ENCODE peak calls at places on chromosomes 12 and 14, in nine cellular contexts. T is fibroblast of lung, M is HCT116, S is type B pancreatic cell, I is astrocyte of the cerebellum, A is breast epithelium, U is tibial artery, V is psoas muscle, G is LNCaP clone FGC. Y is an unnamed sample.

GRCh38 chr14:74085047-74085637 is 386 bp downstream of the LIN52 start:
- DNase-seq in A (peak; percentile 23), T (peak; percentile 36), V (peak; percentile 17), U (no peak), G (no peak), I (no peak), M (no peak), S (no peak), Y (no peak)

GRCh38 chr12:104588048-104588942 is 131.5 kb downstream of the CHST11 start:
- DNase-seq in A (no peak), S (no peak), U (no peak), M (peak; percentile 89), I (no peak), T (peak; percentile 59), G (no peak), V (no peak), Y (no peak)

GRCh38 chr12:74963867-74964331 is 245.7 kb downstream of the KCNC2 start:
- DNase-seq in U (no peak), S (no peak), G (no peak), V (no peak), A (no peak), M (no peak), I (no peak), T (no peak), Y (no peak)

GRCh38 chr14:37673439-37673838 is 78.0 kb downstream of the TTC6 start:
- DNase-seq in U (no peak), I (no peak), G (no peak), S (no peak), A (no peak), V (no peak), M (no peak), T (no peak), Y (no peak)

GRCh38 chr12:116442981-116443380 is 116.2 kb upstream of the MAP1LC3B2 start:
- DNase-seq in U (no peak), I (no peak), M (no peak), G (no peak), T (no peak), V (no peak), S (no peak), A (no peak), Y (no peak)

GRCh38 chr14:91144425-91145145 is 30.7 kb downstream of the DGLUCY start:
- DNase-seq in T (peak; percentile 54), G (no peak), S (no peak), V (no peak), U (no peak), M (no peak), A (no peak), I (no peak), Y (no peak)

GRCh38 chr12:38934696-38935095 is 29.3 kb upstream of the CPNE8 start:
- DNase-seq in I (no peak), T (no peak), M (no peak), U (no peak), G (no peak), A (no peak), V (no peak), S (no peak), Y (no peak)

GRCh38 chr12:107377596-107378385 is 284.4 kb upstream of the CRY1 start:
- DNase-seq in T (no peak), S (no peak), G (no peak), A (no peak), I (no peak), M (no peak), V (no peak), U (no peak), Y (no peak)

GRCh38 chr12:117040496-117040895 is 58.7 kb downstream of the TESC start:
- DNase-seq in U (no peak), A (no peak), G (no peak), S (no peak), T (no peak), M (no peak), V (no peak), I (no peak), Y (no peak)

GRCh38 chr14:29240046-29240445 is 473.5 kb downstream of the FOXG1 start:
- DNase-seq in G (peak; percentile 83), M (no peak), I (peak; percentile 70), U (no peak), T (peak; percentile 79), A (no peak), V (no peak), S (no peak), Y (no peak)

GRCh38 chr14:31207746-31208545 is at the start of gene HECTD1:
- DNase-seq in V (peak; percentile 92), A (peak; percentile 52), M (peak; percentile 67), I (peak; percentile 89), T (peak; percentile 89), G (peak; percentile 56), S (peak; percentile 94), U (peak; percentile 95), Y (peak; percentile 76)

GRCh38 chr14:83556065-83556464 is 1973.9 kb upstream of the FLRT2 start:
- DNase-seq in S (no peak), U (no peak), V (no peak), I (peak; percentile 49), M (no peak), A (no peak), T (peak; percentile 50), G (no peak), Y (no peak)

GRCh38 chr12:2775431-2775830 is 19.3 kb upstream of the FKBP4 start:
- DNase-seq in A (no peak), I (no peak), S (no peak), G (peak; percentile 83), V (no peak), T (no peak), U (no peak), M (no peak), Y (no peak)

GRCh38 chr14:56211124-56211523 is 92.9 kb downstream of the PELI2 start:
- DNase-seq in A (no peak), S (no peak), U (no peak), V (no peak), M (no peak), G (no peak), I (no peak), T (no peak), Y (no peak)

GRCh38 chr14:91230363-91231035 is 14.0 kb downstream of the GPR68 start:
- DNase-seq in V (no peak), M (no peak), G (no peak), A (no peak), T (peak; percentile 23), U (no peak), I (no peak), S (no peak), Y (no peak)

GRCh38 chr12:47824198-47824597 is 4.5 kb upstream of the HDAC7 start:
- DNase-seq in T (no peak), U (no peak), S (no peak), I (no peak), A (no peak), M (no peak), V (no peak), G (no peak), Y (no peak)

GRCh38 chr12:49198431-49199155 is 9.7 kb upstream of the TUBA1A start:
- DNase-seq in A (no peak), G (no peak), V (peak; percentile 28), M (no peak), U (peak; percentile 53), S (no peak), I (peak; percentile 96), T (peak; percentile 81), Y (no peak)

GRCh38 chr14:100524933-100525243 is 62.3 kb downstream of the BEGAIN start:
- DNase-seq in T (peak; percentile 9), S (peak; percentile 64), G (no peak), A (no peak), V (no peak), M (no peak), U (peak; percentile 60), I (no peak), Y (no peak)
- TF ChIP-seq CTCF in T (no peak), S (peak; percentile 76), G (peak; percentile 27), A (no peak), V (no peak), M (peak; percentile 49), U (no peak), I (peak; percentile 59), Y (peak; percentile 42)

GRCh38 chr14:69152944-69153847 is at the start of gene DCAF5:
- DNase-seq in M (peak; percentile 84), V (peak; percentile 94), T (peak; percentile 92), U (peak; percentile 96), A (peak; percentile 91), I (peak; percentile 78), G (peak; percentile 81), S (peak; percentile 89), Y (peak; percentile 83)
- TF ChIP-seq CTCF in M (no peak), V (no peak), T (no peak), U (no peak), A (no peak), I (no peak), G (no peak), S (no peak), Y (no peak)

DNA sequence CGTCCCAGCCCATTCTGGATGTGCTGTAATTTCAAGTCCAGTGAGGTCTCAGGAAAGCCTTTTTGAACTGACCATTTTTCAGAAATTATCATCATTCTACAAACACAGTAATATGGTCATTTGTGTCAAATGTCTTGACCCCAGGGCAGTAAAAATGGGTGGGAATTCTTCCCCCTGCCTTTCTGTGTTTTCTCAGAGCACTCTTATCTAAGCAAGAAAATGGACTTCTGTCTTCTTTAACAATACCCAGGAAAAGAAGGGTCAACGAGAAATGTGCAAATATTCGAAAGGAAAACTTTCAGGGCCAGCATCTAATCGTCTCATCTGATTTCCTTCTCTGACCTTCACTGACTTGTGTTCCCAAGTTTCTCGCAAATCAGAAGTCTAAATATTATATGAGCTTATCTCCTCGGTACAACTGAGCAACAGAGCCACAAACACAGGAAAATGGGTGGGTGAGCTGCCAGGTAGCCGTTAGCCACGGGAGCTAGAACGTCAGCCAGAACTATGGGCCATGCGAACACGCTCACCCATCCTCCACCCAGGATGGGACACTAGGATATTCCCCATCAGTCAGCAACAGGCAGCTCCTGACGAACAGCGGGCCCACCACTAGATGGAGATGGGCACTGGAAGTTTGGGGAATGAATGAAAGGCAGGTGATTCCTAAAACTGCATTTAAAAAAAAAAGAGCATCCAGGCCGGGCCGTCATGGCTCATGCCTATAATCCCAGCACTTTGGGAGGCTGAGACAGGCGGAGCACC is 57.1 kb downstream of the VWF start:
- DNase-seq in V (no peak), M (peak; percentile 76), T (peak; percentile 35), G (no peak), S (no peak), I (no peak), U (no peak), A (no peak), Y (no peak)
- TF ChIP-seq CTCF in V (peak; percentile 14), M (peak; percentile 79), T (peak; percentile 49), G (peak; percentile 37), S (peak; percentile 56), I (peak; percentile 62), U (peak; percentile 34), A (no peak), Y (peak; percentile 16)

DNA sequence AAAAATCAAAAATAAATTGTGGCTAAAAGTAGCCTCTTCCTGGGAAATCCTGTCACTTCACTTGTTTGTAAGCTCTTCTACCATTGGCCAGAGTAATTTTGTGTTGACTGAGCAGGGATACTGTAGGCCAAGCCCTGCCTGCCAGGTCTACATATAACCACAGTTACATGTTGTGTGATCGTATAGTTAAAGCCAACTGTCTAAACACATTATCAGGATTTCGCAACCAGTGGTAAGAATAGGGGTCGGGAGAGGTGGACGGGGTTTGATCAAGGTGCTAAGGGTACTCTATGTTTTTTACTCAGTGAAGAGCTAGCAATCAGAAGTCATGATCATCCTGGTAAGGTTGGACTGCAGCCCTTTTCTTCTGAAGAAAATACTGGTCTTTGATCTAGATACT is 13.4 kb downstream of the ANKRD13A start:
- DNase-seq in S (no peak), T (no peak), U (no peak), M (no peak), G (no peak), V (no peak), I (no peak), A (no peak), Y (no peak)
- TF ChIP-seq CTCF in S (no peak), T (no peak), U (no peak), M (no peak), G (no peak), V (no peak), I (no peak), A (no peak), Y (no peak)

GRCh38 chr12:19707948-19708409 is 268.7 kb downstream of the AEBP2 start:
- DNase-seq in T (peak; percentile 56), M (peak; percentile 41), U (no peak), V (no peak), G (no peak), S (no peak), I (no peak), A (no peak), Y (no peak)
- TF ChIP-seq CTCF in T (peak; percentile 8), M (peak; percentile 31), U (no peak), V (no peak), G (no peak), S (peak; percentile 51), I (no peak), A (no peak), Y (no peak)

Y was measured in D721Med.